ENCODE peak calls at places on chromosomes 11 and 22, in four cellular contexts. One of them, this sample, is unnamed.

GRCh38 chr11:101620026-101620425 is 36.2 kb upstream of the TRPC6 start:
- DNase-seq in K562: no peak
- DNase-seq in GM12878: no peak
- DNase-seq in HepG2: no peak
- DNase-seq in this sample: no peak

GRCh38 chr11:34313099-34313517 is 44.7 kb downstream of the ABTB2 start:
- DNase-seq in K562: no peak
- DNase-seq in GM12878: peak
- DNase-seq in HepG2: no peak
- DNase-seq in this sample: no peak

GRCh38 chr11:69445131-69445470 is 36.4 kb upstream of the LINC01488 start:
- DNase-seq in K562: no peak
- DNase-seq in GM12878: no peak
- DNase-seq in HepG2: no peak
- DNase-seq in this sample: no peak

GRCh38 chr22:22616636-22617035 is 27.8 kb upstream of the GGTLC2 start:
- DNase-seq in K562: no peak
- DNase-seq in GM12878: peak
- DNase-seq in HepG2: no peak
- DNase-seq in this sample: no peak

GRCh38 chr11:110691961-110692360 is 20.3 kb downstream of the ARHGAP20 start:
- DNase-seq in K562: no peak
- DNase-seq in GM12878: no peak
- DNase-seq in HepG2: no peak
- DNase-seq in this sample: no peak

GRCh38 chr11:60206616-60207015 is 23.7 kb upstream of the MS4A6A start:
- DNase-seq in K562: no peak
- DNase-seq in GM12878: no peak
- DNase-seq in HepG2: no peak
- DNase-seq in this sample: no peak

GRCh38 chr11:46293616-46294015 is 16.2 kb downstream of the CREB3L1 start:
- DNase-seq in K562: peak
- DNase-seq in GM12878: no peak
- DNase-seq in HepG2: no peak
- DNase-seq in this sample: no peak

GRCh38 chr22:40216041-40216756 is 38.5 kb downstream of the TNRC6B start:
- DNase-seq in K562: no peak
- DNase-seq in GM12878: peak
- DNase-seq in HepG2: no peak
- DNase-seq in this sample: no peak

GRCh38 chr11:126375726-126376125 is 20.2 kb downstream of the ST3GAL4 start:
- DNase-seq in K562: no peak
- DNase-seq in GM12878: no peak
- DNase-seq in HepG2: no peak
- DNase-seq in this sample: no peak

GRCh38 chr11:114076974-114077373 is 17.5 kb downstream of the ZBTB16 start:
- DNase-seq in K562: no peak
- DNase-seq in GM12878: no peak
- DNase-seq in HepG2: no peak
- DNase-seq in this sample: no peak

GRCh38 chr22:18032455-18033101 is 8.2 kb upstream of the MICAL3 start:
- DNase-seq in K562: no peak
- DNase-seq in GM12878: no peak
- DNase-seq in HepG2: no peak
- DNase-seq in this sample: no peak

GRCh38 chr11:119338318-119338890 is 2.3 kb downstream of the C1QTNF5 start:
- DNase-seq in K562: peak
- DNase-seq in GM12878: no peak
- DNase-seq in HepG2: peak
- DNase-seq in this sample: peak

GRCh38 chr11:61728940-61729219 is 23.6 kb upstream of the MYRF start:
- DNase-seq in K562: no peak
- DNase-seq in GM12878: no peak
- DNase-seq in HepG2: no peak
- DNase-seq in this sample: no peak

GRCh38 chr11:94423467-94423866 is 22.2 kb upstream of the GPR83 start:
- DNase-seq in K562: no peak
- DNase-seq in GM12878: no peak
- DNase-seq in HepG2: no peak
- DNase-seq in this sample: no peak

GRCh38 chr11:102843474-102843873 is at the start of gene MMP3:
- DNase-seq in K562: no peak
- DNase-seq in GM12878: no peak
- DNase-seq in HepG2: no peak
- DNase-seq in this sample: no peak

GRCh38 chr11:62713343-62713742 is 5.9 kb downstream of the GNG3 start:
- DNase-seq in K562: peak
- DNase-seq in GM12878: no peak
- DNase-seq in HepG2: no peak
- DNase-seq in this sample: no peak

GRCh38 chr11:71500601-71501021 is 26.5 kb upstream of the KRTAP5-7 start:
- DNase-seq in K562: no peak
- DNase-seq in GM12878: no peak
- DNase-seq in HepG2: no peak
- DNase-seq in this sample: no peak

GRCh38 chr11:8031248-8032115 is 44.3 kb downstream of the EIF3F start:
- DNase-seq in K562: no peak
- DNase-seq in GM12878: no peak
- DNase-seq in HepG2: no peak
- DNase-seq in this sample: peak

GRCh38 chr11:128157423-128158298 is 429.7 kb downstream of the ETS1 start:
- DNase-seq in K562: peak
- DNase-seq in GM12878: peak
- DNase-seq in HepG2: peak
- DNase-seq in this sample: peak

GRCh38 chr11:124277809-124278208 is 21.6 kb downstream of the OR8G5 start:
- DNase-seq in K562: no peak
- DNase-seq in GM12878: no peak
- DNase-seq in HepG2: no peak
- DNase-seq in this sample: no peak

GRCh38 chr11:93935826-93936225 is 85.3 kb upstream of the HEPHL1 start:
- DNase-seq in K562: no peak
- DNase-seq in GM12878: no peak
- DNase-seq in HepG2: no peak
- DNase-seq in this sample: no peak

GRCh38 chr11:107856981-107857517 is 1.5 kb downstream of the SLC35F2 start:
- DNase-seq in K562: peak
- DNase-seq in GM12878: no peak
- DNase-seq in HepG2: no peak
- DNase-seq in this sample: no peak

GRCh38 chr22:38412435-38413084 is 42.4 kb downstream of the KCNJ4 start:
- DNase-seq in K562: peak
- DNase-seq in GM12878: no peak
- DNase-seq in HepG2: no peak
- DNase-seq in this sample: peak

GRCh38 chr22:18997925-18998315 is 61.8 kb upstream of the PRODH start:
- DNase-seq in K562: no peak
- DNase-seq in GM12878: no peak
- DNase-seq in HepG2: no peak
- DNase-seq in this sample: no peak

GRCh38 chr11:47408598-47409439 is 429 bp downstream of the SLC39A13 start:
- DNase-seq in K562: no peak
- DNase-seq in GM12878: no peak
- DNase-seq in HepG2: no peak
- DNase-seq in this sample: peak

GRCh38 chr11:130908770-130909625 is 7.3 kb downstream of the SNX19 start:
- DNase-seq in K562: no peak
- DNase-seq in GM12878: no peak
- DNase-seq in HepG2: no peak
- DNase-seq in this sample: no peak
- TF ChIP-seq NR2C2 in K562: no peak
- TF ChIP-seq NR2C2 in GM12878: no peak
- TF ChIP-seq NR2C2 in HepG2: no peak
- TF ChIP-seq NR2C2 in this sample: no peak

GRCh38 chr11:109237636-109238035 is 184.4 kb upstream of the C11orf87 start:
- DNase-seq in K562: no peak
- DNase-seq in GM12878: no peak
- DNase-seq in HepG2: no peak
- DNase-seq in this sample: no peak
- TF ChIP-seq ESRRA in K562: no peak
- TF ChIP-seq ESRRA in GM12878: no peak
- TF ChIP-seq ESRRA in HepG2: no peak
- TF ChIP-seq ESRRA in this sample: no peak

GRCh38 chr11:4511267-4511666 is 28.8 kb downstream of the OR52K1 start:
- DNase-seq in K562: no peak
- DNase-seq in GM12878: no peak
- DNase-seq in HepG2: no peak
- DNase-seq in this sample: no peak

GRCh38 chr11:4514196-4514595 is 30.8 kb upstream of the OR52M1 start:
- DNase-seq in K562: no peak
- DNase-seq in GM12878: no peak
- DNase-seq in HepG2: no peak
- DNase-seq in this sample: no peak

DNA sequence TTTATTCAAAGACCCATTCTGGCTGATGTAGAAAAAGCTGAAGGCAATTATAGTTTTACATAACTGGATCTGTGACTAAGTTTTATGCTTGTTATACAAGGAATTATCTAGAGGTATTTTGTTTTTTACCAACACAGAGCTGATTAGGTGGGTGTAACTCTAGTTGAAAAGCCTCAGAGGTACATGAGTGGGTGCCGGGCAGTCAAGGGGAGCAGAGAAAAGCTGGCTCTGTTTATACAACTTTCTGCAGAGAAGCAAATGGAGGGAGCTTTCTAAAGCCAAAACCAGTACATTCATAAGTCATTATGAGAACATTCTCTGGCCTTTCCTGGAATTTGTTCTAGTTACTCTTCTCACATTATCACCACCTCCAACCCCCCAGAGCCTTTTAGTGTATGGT is 29.4 kb downstream of the OR52K1 start:
- DNase-seq in K562: no peak
- DNase-seq in GM12878: no peak
- DNase-seq in HepG2: no peak
- DNase-seq in this sample: no peak
- TF ChIP-seq NR2C2 in K562: no peak
- TF ChIP-seq NR2C2 in GM12878: no peak
- TF ChIP-seq NR2C2 in HepG2: no peak
- TF ChIP-seq NR2C2 in this sample: no peak

DNA sequence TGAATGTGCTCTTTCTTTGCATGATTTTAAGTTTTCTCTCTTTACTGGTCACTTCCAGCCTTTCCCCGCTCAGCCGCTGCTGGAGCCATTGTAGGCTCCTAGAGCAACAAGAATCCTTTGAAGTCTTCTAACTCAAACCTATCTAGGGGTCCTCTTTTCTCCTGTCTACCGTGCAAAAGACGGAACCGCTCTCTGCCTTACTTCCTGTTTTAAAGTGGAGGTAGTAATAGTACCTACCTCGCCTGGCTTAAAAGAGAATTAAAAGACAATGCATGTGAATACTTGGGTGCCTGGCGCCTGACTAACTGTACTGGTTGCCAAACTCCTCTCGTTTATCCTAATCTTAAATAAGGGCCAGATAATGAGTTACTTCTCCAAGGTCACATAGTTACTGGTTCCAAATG is 643 bp downstream of the SAMM50 start:
- DNase-seq in K562: peak
- DNase-seq in GM12878: no peak
- DNase-seq in HepG2: no peak
- DNase-seq in this sample: no peak
- TF ChIP-seq ESRRA in K562: no peak
- TF ChIP-seq ESRRA in GM12878: no peak
- TF ChIP-seq ESRRA in HepG2: no peak
- TF ChIP-seq ESRRA in this sample: no peak

GRCh38 chr11:305834-306211 is 1.8 kb upstream of the IFITM2 start:
- DNase-seq in K562: no peak
- DNase-seq in GM12878: no peak
- DNase-seq in HepG2: no peak
- DNase-seq in this sample: no peak

GRCh38 chr11:303359-303758 is 4.0 kb upstream of the IFITM5 start:
- DNase-seq in K562: no peak
- DNase-seq in GM12878: no peak
- DNase-seq in HepG2: no peak
- DNase-seq in this sample: no peak

GRCh38 chr11:306645-307371 is 808 bp upstream of the IFITM2 start:
- DNase-seq in K562: no peak
- DNase-seq in GM12878: no peak
- DNase-seq in HepG2: no peak
- DNase-seq in this sample: no peak

GRCh38 chr11:304061-304506 is 3.5 kb upstream of the IFITM2 start:
- DNase-seq in K562: no peak
- DNase-seq in GM12878: no peak
- DNase-seq in HepG2: no peak
- DNase-seq in this sample: no peak

GRCh38 chr11:304915-305833 is 2.4 kb upstream of the IFITM2 start:
- DNase-seq in K562: peak
- DNase-seq in GM12878: no peak
- DNase-seq in HepG2: peak
- DNase-seq in this sample: peak
- TF ChIP-seq NR2C2 in K562: no peak
- TF ChIP-seq NR2C2 in GM12878: no peak
- TF ChIP-seq NR2C2 in HepG2: no peak
- TF ChIP-seq NR2C2 in this sample: no peak

DNA sequence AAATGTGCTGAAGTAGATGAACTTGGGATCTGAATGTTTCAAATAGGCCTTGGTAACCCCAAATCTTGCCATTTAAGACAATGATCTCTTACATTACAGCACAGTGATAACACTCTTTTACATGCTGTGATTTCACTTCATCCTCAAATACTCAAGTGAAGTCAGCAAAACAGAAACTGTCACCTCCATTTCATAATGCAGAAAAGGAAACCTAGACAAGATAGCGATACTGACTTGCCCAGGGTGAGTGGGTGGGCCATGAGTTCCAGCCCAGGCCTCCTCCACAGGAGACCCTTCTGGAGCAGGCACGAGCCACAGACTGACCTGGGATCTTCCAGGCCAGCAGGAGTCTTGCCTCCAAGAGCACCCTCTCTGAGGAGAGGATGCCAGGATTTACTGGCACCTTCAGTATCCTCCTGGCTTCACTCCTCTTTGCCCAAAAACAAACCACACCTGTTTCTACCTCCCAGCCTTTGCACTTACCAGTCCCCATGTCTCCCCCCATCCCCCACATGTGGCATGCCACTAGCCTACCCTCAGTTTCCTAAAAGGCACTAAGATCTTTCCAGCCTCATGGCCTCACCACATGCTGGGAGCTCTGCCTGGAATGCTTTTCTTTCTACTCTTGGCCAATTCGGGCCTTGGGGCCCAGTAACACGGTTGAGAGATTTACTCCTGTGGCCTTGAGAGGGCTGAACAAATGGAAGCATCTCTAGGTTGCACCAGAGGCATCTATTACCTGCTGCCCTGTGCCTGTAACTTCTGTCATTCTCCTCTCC is 1.9 kb upstream of the DGAT2 start:
- DNase-seq in K562: no peak
- DNase-seq in GM12878: no peak
- DNase-seq in HepG2: peak
- DNase-seq in this sample: no peak
- TF ChIP-seq ESRRA in K562: no peak
- TF ChIP-seq ESRRA in GM12878: no peak
- TF ChIP-seq ESRRA in HepG2: no peak
- TF ChIP-seq ESRRA in this sample: no peak